ENCODE peak calls at places on chromosomes 6 and 20, in seven cellular contexts. E is transverse colon, D is stomach, M is spleen, F is breast epithelium, Z is HepG2, X is GM23338. R is an unnamed sample.
A peak's percentile ranks its signal among the peaks of the same experiment; 100 is the strongest.

GRCh38 chr6:15026832-15027231 is 219.0 kb upstream of the JARID2 start:
- DNase-seq in E (no peak), F (peak; percentile 60), M (no peak), Z (peak; percentile 78), D (peak; percentile 44), X (no peak), R (no peak)

GRCh38 chr6:35419431-35419830 is 32.7 kb upstream of the FANCE start:
- DNase-seq in F (no peak), Z (peak; percentile 50), M (no peak), E (no peak), D (no peak), X (peak; percentile 30), R (peak; percentile 45)

GRCh38 chr6:156437084-156437879 is 339.9 kb upstream of the ARID1B start:
- DNase-seq in M (no peak), E (peak; percentile 38), Z (no peak), D (no peak), X (no peak), F (no peak), R (no peak)

GRCh38 chr20:32067234-32067821 is 15.3 kb downstream of the HCK start:
- DNase-seq in Z (no peak), X (no peak), D (no peak), M (no peak), E (no peak), F (no peak), R (peak; percentile 56)

GRCh38 chr20:61031101-61031830 is 220.8 kb upstream of the CDH4 start:
- DNase-seq in D (no peak), F (no peak), X (no peak), Z (no peak), M (no peak), E (no peak), R (no peak)

GRCh38 chr20:45336530-45337366 is 11.5 kb downstream of the SDC4 start:
- DNase-seq in X (no peak), M (no peak), D (peak; percentile 58), Z (peak; percentile 88), E (peak; percentile 68), F (peak; percentile 81), R (no peak)

GRCh38 chr6:87574237-87574636 is 15.6 kb downstream of the RARS2 start:
- DNase-seq in E (no peak), Z (peak; percentile 75), X (no peak), F (no peak), M (no peak), D (no peak), R (no peak)

GRCh38 chr20:31722388-31723281 is at the start of gene BCL2L1:
- DNase-seq in Z (peak; percentile 88), M (peak; percentile 93), D (peak; percentile 91), X (peak; percentile 96), E (peak; percentile 85), F (peak; percentile 89), R (peak; percentile 81)

GRCh38 chr20:41300383-41300782 is 17.1 kb downstream of the ZHX3 start:
- DNase-seq in X (no peak), F (no peak), D (no peak), Z (no peak), M (no peak), E (no peak), R (no peak)

GRCh38 chr20:34364013-34364382 is 925 bp downstream of the ITCH start:
- DNase-seq in X (no peak), E (no peak), F (no peak), D (no peak), M (no peak), Z (no peak), R (peak; percentile 18)

GRCh38 chr6:142871910-142872331 is 73.1 kb downstream of the HIVEP2 start:
- DNase-seq in E (peak; percentile 59), D (no peak), X (no peak), M (no peak), F (peak; percentile 63), Z (peak; percentile 83), R (no peak)

GRCh38 chr6:70118670-70119069 is 184.2 kb downstream of the COL9A1 start:
- DNase-seq in E (no peak), D (no peak), M (no peak), F (no peak), Z (no peak), X (no peak), R (no peak)

GRCh38 chr6:43951756-43952675 is 175.2 kb downstream of the MRPL14 start:
- DNase-seq in D (no peak), F (no peak), E (no peak), Z (peak; percentile 31), X (no peak), M (no peak), R (peak; percentile 29)

GRCh38 chr6:79138146-79138545 is 60.1 kb upstream of the PHIP start:
- DNase-seq in D (no peak), Z (no peak), E (no peak), F (no peak), X (no peak), M (no peak), R (no peak)

GRCh38 chr6:63930848-63931247 is 295.2 kb downstream of the PHF3 start:
- DNase-seq in E (no peak), M (no peak), X (no peak), D (no peak), F (no peak), Z (no peak), R (no peak)

GRCh38 chr6:143743256-143744166 is 65.7 kb downstream of the PHACTR2 start:
- DNase-seq in E (peak; percentile 42), X (peak; percentile 36), M (no peak), Z (peak; percentile 82), F (no peak), D (no peak), R (no peak)

GRCh38 chr20:59608871-59609270 is 4.5 kb downstream of the PHACTR3 start:
- DNase-seq in Z (no peak), X (no peak), E (no peak), M (peak; percentile 51), F (no peak), D (no peak), R (no peak)

GRCh38 chr20:13231031-13231752 is 10.1 kb downstream of the ISM1 start:
- DNase-seq in D (no peak), F (no peak), Z (no peak), E (no peak), M (no peak), X (peak; percentile 60), R (no peak)

GRCh38 chr20:64036346-64037198 is 590 bp downstream of the C20orf204 start:
- DNase-seq in F (no peak), D (no peak), Z (peak; percentile 75), M (peak; percentile 73), E (no peak), X (no peak), R (no peak)

GRCh38 chr6:113160716-113161115 is 696.4 kb upstream of the MARCKS start:
- DNase-seq in M (no peak), F (no peak), X (no peak), Z (no peak), E (no peak), D (no peak), R (no peak)

GRCh38 chr6:113011803-113012202 is 664.7 kb downstream of the RFPL4B start:
- DNase-seq in E (no peak), D (no peak), M (no peak), F (no peak), Z (no peak), X (no peak), R (no peak)

GRCh38 chr20:63874254-63874653 is 9.2 kb downstream of the TPD52L2 start:
- DNase-seq in E (no peak), Z (no peak), D (no peak), X (no peak), M (no peak), F (no peak), R (no peak)

GRCh38 chr6:134240664-134241431 is 77.1 kb downstream of the SGK1 start:
- DNase-seq in X (no peak), M (peak; percentile 93), Z (no peak), F (peak; percentile 51), E (peak; percentile 53), D (peak; percentile 52), R (peak; percentile 95)

GRCh38 chr20:16106191-16106849 is 466.9 kb downstream of the KIF16B start:
- DNase-seq in M (no peak), E (no peak), D (no peak), F (no peak), X (no peak), Z (peak; percentile 27), R (no peak)

GRCh38 chr20:46246527-46246926 is 61.8 kb downstream of the CDH22 start:
- DNase-seq in Z (no peak), E (no peak), F (no peak), M (no peak), X (peak; percentile 53), D (no peak), R (no peak)

DNA sequence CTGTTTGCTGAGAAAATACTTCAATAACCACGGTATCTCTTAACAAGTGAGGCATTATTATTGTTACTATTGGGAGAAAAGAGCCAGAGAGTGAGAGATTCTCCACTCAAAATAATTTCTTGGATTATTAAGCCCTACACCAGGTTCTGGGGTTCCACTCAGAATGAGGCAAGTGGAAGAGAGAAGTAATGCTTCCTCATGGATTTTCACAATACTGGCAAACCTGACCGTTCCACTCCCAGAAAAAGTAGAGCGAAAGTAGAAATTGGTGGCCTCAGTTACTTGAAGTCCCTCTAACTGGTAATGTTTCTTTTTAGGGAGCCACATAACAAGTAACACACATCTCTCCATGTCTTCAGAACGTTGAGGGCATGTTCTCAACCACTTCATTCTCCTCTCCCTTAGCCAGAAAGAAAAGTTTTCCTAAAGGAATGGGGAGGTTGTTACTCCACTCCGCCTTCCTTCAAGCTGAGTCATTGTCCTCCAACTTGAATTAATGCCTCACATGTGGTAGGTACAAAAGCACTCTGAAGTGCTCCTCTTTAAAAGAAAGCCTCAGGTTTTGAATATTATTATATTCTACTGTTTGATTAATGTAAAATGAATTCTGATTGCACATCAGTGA is 1.9 kb downstream of the BAG2 start:
- DNase-seq in Z (peak; percentile 60), X (peak; percentile 60), D (no peak), M (no peak), F (no peak), E (no peak), R (no peak)
- H3K4me3 ChIP-seq in Z (peak overlapping the region; percentile 72), X (peak overlapping the region; percentile 75), D (peak overlapping the region; percentile 64), M (no peak overlapping the region), F (peak overlapping the region; percentile 76), E (peak overlapping the region; percentile 89), R (peak overlapping the region; percentile 73)

GRCh38 chr20:22456109-22456508 is 128.3 kb downstream of the FOXA2 start:
- DNase-seq in E (no peak), Z (no peak), X (peak; percentile 88), F (no peak), D (no peak), M (no peak), R (no peak)
- TF ChIP-seq POLR2AphosphoS5 in E (no peak), Z (no peak), X (no peak), F (no peak), D (no peak), M (no peak), R (no peak)

GRCh38 chr20:17960927-17961599 is 7.5 kb downstream of the SNX5 start:
- DNase-seq in F (no peak), X (no peak), Z (peak; percentile 91), D (no peak), M (no peak), E (peak; percentile 33), R (no peak)
- H3K4me3 ChIP-seq in F (no peak overlapping the region), X (peak overlapping the region; percentile 27), Z (peak overlapping the region; percentile 27), D (no peak overlapping the region), M (no peak overlapping the region), E (no peak overlapping the region), R (no peak overlapping the region)

DNA sequence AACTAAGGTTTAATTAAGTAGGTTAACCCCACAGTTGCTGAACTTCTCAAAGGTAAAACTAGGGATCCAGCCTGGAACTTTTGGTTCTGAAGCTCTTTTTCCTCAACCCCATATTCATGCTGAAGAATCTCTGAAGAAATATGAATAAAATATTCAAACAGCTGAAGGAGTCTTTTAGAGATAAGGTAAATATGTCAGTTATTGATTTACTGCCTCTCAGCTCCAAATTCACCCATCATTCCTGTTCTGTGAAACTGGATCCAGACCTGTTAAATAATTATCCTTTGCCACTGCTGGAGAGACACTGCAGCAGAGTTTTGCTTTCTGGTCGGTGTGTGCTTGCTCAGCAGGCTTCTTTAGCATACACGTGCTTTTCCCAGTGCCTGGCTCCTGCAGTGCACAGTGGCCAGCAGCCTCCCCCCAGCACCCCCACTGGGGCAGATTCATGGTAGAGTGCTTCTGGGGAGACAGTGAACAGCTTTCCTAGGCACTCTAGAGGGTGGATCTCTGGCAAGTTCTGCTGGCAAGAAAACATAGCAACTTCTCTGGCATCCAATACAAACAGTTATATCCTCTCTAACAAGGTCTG is 62.0 kb upstream of the BCLAF1 start:
- DNase-seq in D (no peak), Z (no peak), F (no peak), M (no peak), E (no peak), X (peak; percentile 16), R (no peak)
- TF ChIP-seq POLR2AphosphoS5 in D (no peak), Z (no peak), F (no peak), M (no peak), E (no peak), X (no peak), R (no peak)

R was measured in HL-60.